ENCODE peak calls at places on chromosome 22, in four cellular contexts. K is K562, F is GM12878, P is HepG2. H is an unnamed sample.
A peak's percentile ranks its signal among the peaks of the same experiment; 100 is the strongest.

GRCh38 chr22:48541401-48542098 is 1286.1 kb downstream of the BRD1 start:
- DNase-seq in K (no peak), F (no peak), P (no peak), H (no peak)

GRCh38 chr22:27100323-27100722 is 442.9 kb downstream of the MIAT start:
- DNase-seq in K (no peak), F (no peak), P (no peak), H (no peak)

GRCh38 chr22:42341779-42342178 is 71.3 kb upstream of the TCF20 start:
- DNase-seq in K (no peak), F (no peak), P (no peak), H (no peak)

GRCh38 chr22:49554296-49554625 is 273.4 kb downstream of the BRD1 start:
- DNase-seq in K (no peak), F (no peak), P (no peak), H (no peak)

GRCh38 chr22:32916025-32916424 is 114.5 kb downstream of the TIMP3 start:
- DNase-seq in K (no peak), F (no peak), P (no peak), H (no peak)

GRCh38 chr22:42800731-42801536 is 56.1 kb downstream of the ARFGAP3 start:
- DNase-seq in K (no peak), F (no peak), P (peak; percentile 98), H (no peak)

GRCh38 chr22:39090426-39091064 is 6.5 kb upstream of the APOBEC3H start:
- DNase-seq in K (no peak), F (no peak), P (no peak), H (no peak)

GRCh38 chr22:26995222-26995621 is 337.8 kb downstream of the MIAT start:
- DNase-seq in K (no peak), F (no peak), P (no peak), H (no peak)

GRCh38 chr22:49590851-49591445 is 236.7 kb downstream of the BRD1 start:
- DNase-seq in K (no peak), F (no peak), P (no peak), H (no peak)

GRCh38 chr22:37324340-37325023 is 42.2 kb downstream of the CYTH4 start:
- DNase-seq in K (no peak), F (no peak), P (no peak), H (no peak)

GRCh38 chr22:50044485-50045143 is 13.5 kb downstream of the TTLL8 start:
- DNase-seq in K (no peak), F (no peak), P (no peak), H (no peak)

GRCh38 chr22:37801946-37802309 is 5.8 kb upstream of the GCAT start:
- DNase-seq in K (peak; percentile 22), F (no peak), P (no peak), H (no peak)

GRCh38 chr22:42229455-42230149 is 40.9 kb downstream of the TCF20 start:
- DNase-seq in K (no peak), F (no peak), P (no peak), H (no peak)

GRCh38 chr22:30435674-30436126 is 10.1 kb downstream of the MTFP1 start:
- DNase-seq in K (no peak), F (no peak), P (no peak), H (no peak)

GRCh38 chr22:42949159-42949558 is 65.8 kb downstream of the PACSIN2 start:
- DNase-seq in K (no peak), F (no peak), P (no peak), H (no peak)

GRCh38 chr22:42929838-42930155 is 72.7 kb upstream of the ARFGAP3 start:
- DNase-seq in K (no peak), F (no peak), P (no peak), H (no peak)

GRCh38 chr22:27331526-27332281 is 469.9 kb downstream of the MN1 start:
- DNase-seq in K (no peak), F (no peak), P (peak; percentile 6), H (peak; percentile 44)

GRCh38 chr22:38729946-38730345 is 24.2 kb downstream of the GTPBP1 start:
- DNase-seq in K (no peak), F (no peak), P (no peak), H (no peak)

GRCh38 chr22:42388130-42388797 is 43.9 kb downstream of the NFAM1 start:
- DNase-seq in K (peak; percentile 23), F (no peak), P (no peak), H (no peak)

GRCh38 chr22:25672685-25673084 is 69.3 kb upstream of the MYO18B start:
- DNase-seq in K (no peak), F (no peak), P (no peak), H (no peak)
- TF ChIP-seq FOXK2 in K (no peak), F (no peak), P (no peak), H (no peak)

DNA sequence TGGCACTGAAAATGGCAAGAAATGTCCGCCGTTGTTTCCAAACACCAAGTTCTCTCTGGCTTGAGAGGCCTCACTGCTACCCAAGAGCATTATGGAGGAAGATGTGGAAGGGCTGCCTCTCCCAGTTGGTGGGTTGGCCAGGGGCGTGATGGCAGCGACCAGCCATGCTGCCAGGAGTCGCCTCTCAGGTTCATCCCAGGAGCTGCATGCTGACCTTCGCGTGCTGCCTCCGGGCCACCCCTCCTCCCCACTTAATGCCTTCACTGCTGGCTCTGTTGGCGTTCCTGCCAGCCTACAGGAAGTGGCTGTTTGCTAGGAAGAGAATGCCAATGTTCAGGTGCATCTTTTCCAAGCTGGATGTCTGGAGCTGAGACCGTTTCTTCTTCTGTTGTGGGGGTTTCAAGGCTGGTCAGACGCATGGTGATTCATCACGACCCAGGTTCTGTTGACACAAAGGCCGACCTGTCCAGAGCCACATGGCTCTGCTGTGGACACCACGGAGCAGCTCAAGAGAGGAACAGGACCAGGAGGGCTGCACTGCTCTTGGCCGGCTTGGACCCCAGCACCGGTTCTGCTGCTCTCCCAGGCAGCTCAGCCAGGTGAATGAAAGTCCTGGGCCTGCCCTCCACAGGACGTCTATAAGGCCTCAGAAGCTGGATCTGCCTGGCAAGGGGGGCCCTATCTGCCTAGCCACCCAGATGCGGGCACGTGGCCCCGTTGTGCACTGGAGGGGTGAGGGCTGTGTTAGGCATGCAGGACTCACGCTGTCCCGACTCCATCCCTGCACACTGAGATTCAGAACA is 25.1 kb downstream of the TBX1 start:
- DNase-seq in K (no peak), F (no peak), P (no peak), H (no peak)
- TF ChIP-seq FOXK2 in K (no peak), F (no peak), P (no peak), H (no peak)

GRCh38 chr22:31532060-31532459 is 35.7 kb downstream of the SFI1 start:
- DNase-seq in K (no peak), F (no peak), P (no peak), H (no peak)
- TF ChIP-seq FOXK2 in K (no peak), F (no peak), P (no peak), H (no peak)

GRCh38 chr22:45977551-45978274 is 751 bp upstream of the WNT7B start:
- DNase-seq in K (no peak), F (no peak), P (no peak), H (no peak)
- TF ChIP-seq FOXK2 in K (no peak), F (no peak), P (no peak), H (no peak)

GRCh38 chr22:23557467-23557866 is 22.6 kb downstream of the IGLL1 start:
- DNase-seq in K (no peak), F (no peak), P (no peak), H (no peak)
- TF ChIP-seq FOXK2 in K (no peak), F (no peak), P (no peak), H (no peak)

GRCh38 chr22:45216133-45217003 is 24.3 kb downstream of the KIAA0930 start:
- DNase-seq in K (peak; percentile 12), F (no peak), P (no peak), H (no peak)
- TF ChIP-seq FOXK2 in K (no peak), F (no peak), P (no peak), H (no peak)

H was measured in HEK293T.